ENCODE peak calls at places on chromosomes 12 and 14, in ten cellular contexts. H is NCI-H1436, J is kidney tubule cell, Z is H9, F is activated gamma-delta T cell treated with Interleukin-2 at 50 U/mL for 16 hours, M is glutamatergic neuron, V is ELR, U is anterior cingulate cortex, A is posterior cingulate gyrus, O is ACHN. T is an unnamed sample.

GRCh38 chr12:92107621-92108131 is 38.0 kb downstream of the BTG1 start:
- DNase-seq in Z (peak), J (no peak), A (no peak), F (no peak), V (no peak), U (no peak), M (peak), H (peak), O (no peak), T (no peak)

GRCh38 chr12:131434208-131435125 is 276.4 kb upstream of the SFSWAP start:
- DNase-seq in J (no peak), F (no peak), U (no peak), M (no peak), O (no peak), H (no peak), Z (no peak), A (no peak), V (no peak), T (no peak)

GRCh38 chr12:47752121-47752520 is 6.6 kb downstream of the RAPGEF3 start:
- DNase-seq in F (no peak), V (no peak), U (no peak), A (no peak), O (no peak), M (no peak), J (no peak), Z (no peak), H (no peak), T (no peak)

GRCh38 chr12:55722948-55723347 is 2.8 kb downstream of the RDH5 start:
- DNase-seq in V (no peak), Z (no peak), J (peak), A (no peak), U (no peak), H (no peak), O (no peak), M (no peak), F (no peak), T (no peak)

GRCh38 chr12:64457036-64457435 is 5.1 kb downstream of the TBK1 start:
- DNase-seq in O (no peak), M (peak), U (no peak), F (no peak), H (no peak), A (no peak), V (peak), Z (no peak), J (no peak), T (no peak)

GRCh38 chr14:25050494-25051170 is 685 bp upstream of the STXBP6 start:
- DNase-seq in V (peak), A (no peak), F (no peak), O (no peak), H (no peak), Z (no peak), J (peak), M (no peak), U (no peak), T (peak)

GRCh38 chr12:52032431-52032796 is 18.8 kb upstream of the NR4A1 start:
- DNase-seq in M (no peak), U (no peak), J (peak), V (peak), A (peak), F (no peak), H (no peak), O (peak), Z (no peak), T (peak)

GRCh38 chr12:78431931-78432330 is 432.6 kb upstream of the SYT1 start:
- DNase-seq in H (no peak), Z (no peak), M (no peak), U (no peak), O (no peak), A (no peak), F (no peak), J (peak), V (peak), T (no peak)

GRCh38 chr12:19206493-19207077 is 77.1 kb downstream of the PLEKHA5 start:
- DNase-seq in H (no peak), Z (no peak), O (no peak), J (no peak), U (no peak), F (no peak), V (no peak), M (no peak), A (no peak), T (no peak)

GRCh38 chr12:50059440-50060119 is 2.2 kb downstream of the ASIC1 start:
- DNase-seq in V (peak), M (no peak), H (no peak), F (peak), Z (no peak), A (no peak), U (no peak), O (no peak), J (peak), T (peak)

GRCh38 chr12:80100566-80100965 is 1.2 kb downstream of the OTOGL start:
- DNase-seq in F (no peak), V (peak), A (no peak), O (no peak), H (no peak), M (no peak), J (no peak), Z (no peak), U (no peak), T (peak)

GRCh38 chr12:44779766-44780165 is 96.3 kb downstream of the NELL2 start:
- DNase-seq in F (no peak), H (no peak), J (no peak), A (no peak), M (no peak), U (no peak), Z (no peak), O (no peak), V (no peak), T (no peak)

GRCh38 chr12:12051668-12052067 is 19.1 kb upstream of the BCL2L14 start:
- DNase-seq in F (no peak), M (no peak), J (no peak), Z (no peak), V (no peak), U (no peak), A (no peak), H (no peak), O (no peak), T (no peak)

GRCh38 chr12:132146772-132147422 is 2.6 kb downstream of the NOC4L start:
- DNase-seq in A (no peak), M (no peak), J (no peak), F (no peak), Z (no peak), U (no peak), V (no peak), O (no peak), H (no peak), T (no peak)

GRCh38 chr12:6539276-6540134 is 5.2 kb downstream of the GAPDH start:
- DNase-seq in V (peak), A (no peak), O (no peak), U (no peak), Z (peak), H (no peak), M (no peak), J (peak), F (no peak), T (no peak)

GRCh38 chr12:52965337-52965731 is 16.4 kb downstream of the KRT18 start:
- DNase-seq in V (no peak), A (no peak), Z (peak), F (no peak), U (no peak), J (no peak), H (no peak), M (no peak), O (peak), T (no peak)

GRCh38 chr14:104886690-104887622 is 21.9 kb downstream of the CEP170B start:
- DNase-seq in M (no peak), V (no peak), F (no peak), O (no peak), H (no peak), Z (no peak), A (no peak), U (no peak), J (no peak), T (no peak)

GRCh38 chr12:121260091-121260490 is 36.4 kb downstream of the CAMKK2 start:
- DNase-seq in O (no peak), J (no peak), A (no peak), U (no peak), F (no peak), H (no peak), Z (no peak), M (no peak), V (no peak), T (no peak)

GRCh38 chr12:109873653-109874052 is 6.7 kb downstream of the GLTP start:
- DNase-seq in M (no peak), Z (no peak), O (no peak), A (no peak), J (peak), F (no peak), U (no peak), H (no peak), V (no peak), T (no peak)

GRCh38 chr12:117010693-117011451 is 88.3 kb downstream of the TESC start:
- DNase-seq in Z (no peak), F (no peak), U (no peak), J (no peak), O (no peak), H (no peak), V (no peak), A (no peak), M (no peak), T (no peak)

GRCh38 chr14:70885343-70886014 is 21.8 kb upstream of the PCNX1 start:
- DNase-seq in J (no peak), F (no peak), V (no peak), H (no peak), O (no peak), A (no peak), M (peak), Z (no peak), U (no peak), T (no peak)

GRCh38 chr14:67461341-67461985 is 27.1 kb downstream of the TMEM229B start:
- DNase-seq in U (no peak), H (no peak), O (no peak), Z (no peak), F (no peak), A (no peak), J (peak), M (no peak), V (peak), T (no peak)

GRCh38 chr14:45085004-45085403 is 1.1 kb downstream of the PRPF39 start:
- DNase-seq in U (no peak), H (no peak), Z (no peak), F (no peak), A (no peak), J (peak), V (peak), M (no peak), O (peak), T (no peak)